ENCODE peak calls at places on chromosomes 1 and 21, in ten cellular contexts. H, V, N, Q, O, P, M, G, W and D are unnamed samples.

GRCh38 chr1:94599090-94599813 is 57.7 kb upstream of the F3 start:
- DNase-seq in Q (no peak), M (no peak), H (peak), V (no peak), N (peak), W (peak), G (no peak), O (no peak), P (peak), D (no peak)

GRCh38 chr1:159838715-159839114 is 12.0 kb downstream of the SLAMF8 start:
- DNase-seq in N (no peak), P (no peak), H (no peak), M (no peak), W (no peak), O (no peak), V (no peak), Q (peak), G (no peak), D (no peak)

GRCh38 chr21:38914071-38914491 is 108.4 kb downstream of the ETS2 start:
- DNase-seq in Q (no peak), O (no peak), G (peak), N (no peak), P (no peak), V (no peak), H (no peak), W (no peak), M (no peak), D (no peak)

GRCh38 chr1:215040190-215040589 is 42.3 kb upstream of the KCNK2 start:
- DNase-seq in V (no peak), Q (no peak), H (no peak), P (no peak), M (no peak), G (no peak), N (no peak), W (no peak), O (no peak), D (no peak)

GRCh38 chr21:42061195-42061865 is 9.8 kb upstream of the UMODL1 start:
- DNase-seq in Q (no peak), N (no peak), M (peak), V (no peak), O (no peak), G (peak), W (no peak), H (no peak), P (no peak), D (peak)

GRCh38 chr1:41355356-41355755 is 5.9 kb upstream of the FOXO6 start:
- DNase-seq in M (no peak), W (no peak), G (no peak), O (no peak), H (no peak), V (peak), Q (no peak), N (no peak), P (no peak), D (no peak)

GRCh38 chr1:8006037-8006963 is 19.8 kb downstream of the ERRFI1 start:
- DNase-seq in H (peak), M (no peak), O (no peak), G (no peak), V (no peak), P (no peak), Q (peak), W (peak), N (no peak), D (no peak)

GRCh38 chr1:246213947-246214346 is 293.1 kb downstream of the SMYD3 start:
- DNase-seq in Q (no peak), M (no peak), P (no peak), O (no peak), W (no peak), N (no peak), G (no peak), H (no peak), V (no peak), D (no peak)

GRCh38 chr1:111768625-111769024 is 12.9 kb downstream of the DDX20 start:
- DNase-seq in M (no peak), O (no peak), Q (no peak), P (no peak), V (no peak), H (no peak), N (no peak), W (no peak), G (no peak), D (no peak)

GRCh38 chr1:224786533-224787249 is 142.8 kb upstream of the DNAH14 start:
- DNase-seq in V (no peak), N (no peak), M (no peak), Q (peak), H (no peak), G (no peak), W (peak), O (no peak), P (no peak), D (no peak)

GRCh38 chr1:164771568-164772350 is 212.8 kb downstream of the PBX1 start:
- DNase-seq in W (peak), Q (peak), H (peak), P (no peak), N (no peak), M (no peak), V (no peak), O (peak), G (no peak), D (no peak)

GRCh38 chr1:192973202-192973601 is 86.0 kb downstream of the UCHL5 start:
- DNase-seq in O (no peak), P (no peak), H (no peak), G (no peak), V (no peak), M (no peak), Q (no peak), N (no peak), W (no peak), D (no peak)

GRCh38 chr1:221841983-221842335 is 100.1 kb upstream of the DUSP10 start:
- DNase-seq in N (no peak), G (no peak), O (no peak), W (no peak), V (no peak), P (no peak), M (no peak), H (no peak), Q (no peak), D (no peak)

GRCh38 chr1:198656500-198656932 is 17.7 kb downstream of the PTPRC start:
- DNase-seq in O (peak), Q (no peak), N (peak), W (peak), M (peak), V (peak), H (no peak), G (peak), P (peak), D (peak)

GRCh38 chr21:33947451-33948095 is 32.0 kb upstream of the ATP5PO start:
- DNase-seq in G (peak), P (peak), Q (peak), V (peak), W (peak), H (peak), O (peak), N (peak), M (peak), D (peak)

GRCh38 chr1:45246760-45247159 is 40.4 kb upstream of the ZSWIM5 start:
- DNase-seq in P (no peak), M (no peak), V (no peak), Q (peak), G (no peak), N (no peak), O (peak), W (peak), H (peak), D (no peak)

DNA sequence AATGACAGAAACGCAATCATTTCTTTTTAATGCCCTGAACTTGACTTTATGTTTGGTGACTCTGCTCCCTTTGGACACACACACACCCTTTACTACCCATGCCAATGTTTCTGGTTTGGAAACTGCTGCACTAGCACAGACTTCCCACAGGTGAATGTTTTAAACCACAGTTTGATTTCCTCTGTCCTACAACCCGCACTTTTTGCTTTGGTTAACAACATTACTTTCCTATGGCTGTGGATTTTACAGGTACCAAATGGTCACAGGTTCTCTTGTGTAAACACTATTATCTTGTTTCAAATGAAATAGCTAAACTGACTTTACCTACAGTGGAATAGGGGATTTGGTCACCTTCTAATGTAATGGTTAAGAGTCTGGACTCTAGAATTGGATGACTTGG is 51.5 kb upstream of the ZNF644 start:
- DNase-seq in V (no peak), W (no peak), Q (no peak), G (no peak), N (no peak), H (no peak), M (no peak), P (no peak), O (no peak), D (no peak)
- H3K4me3 ChIP-seq in V (no peak), W (no peak), Q (no peak), G (no peak), N (no peak), H (no peak), M (no peak), P (no peak), O (no peak), D (no peak)

DNA sequence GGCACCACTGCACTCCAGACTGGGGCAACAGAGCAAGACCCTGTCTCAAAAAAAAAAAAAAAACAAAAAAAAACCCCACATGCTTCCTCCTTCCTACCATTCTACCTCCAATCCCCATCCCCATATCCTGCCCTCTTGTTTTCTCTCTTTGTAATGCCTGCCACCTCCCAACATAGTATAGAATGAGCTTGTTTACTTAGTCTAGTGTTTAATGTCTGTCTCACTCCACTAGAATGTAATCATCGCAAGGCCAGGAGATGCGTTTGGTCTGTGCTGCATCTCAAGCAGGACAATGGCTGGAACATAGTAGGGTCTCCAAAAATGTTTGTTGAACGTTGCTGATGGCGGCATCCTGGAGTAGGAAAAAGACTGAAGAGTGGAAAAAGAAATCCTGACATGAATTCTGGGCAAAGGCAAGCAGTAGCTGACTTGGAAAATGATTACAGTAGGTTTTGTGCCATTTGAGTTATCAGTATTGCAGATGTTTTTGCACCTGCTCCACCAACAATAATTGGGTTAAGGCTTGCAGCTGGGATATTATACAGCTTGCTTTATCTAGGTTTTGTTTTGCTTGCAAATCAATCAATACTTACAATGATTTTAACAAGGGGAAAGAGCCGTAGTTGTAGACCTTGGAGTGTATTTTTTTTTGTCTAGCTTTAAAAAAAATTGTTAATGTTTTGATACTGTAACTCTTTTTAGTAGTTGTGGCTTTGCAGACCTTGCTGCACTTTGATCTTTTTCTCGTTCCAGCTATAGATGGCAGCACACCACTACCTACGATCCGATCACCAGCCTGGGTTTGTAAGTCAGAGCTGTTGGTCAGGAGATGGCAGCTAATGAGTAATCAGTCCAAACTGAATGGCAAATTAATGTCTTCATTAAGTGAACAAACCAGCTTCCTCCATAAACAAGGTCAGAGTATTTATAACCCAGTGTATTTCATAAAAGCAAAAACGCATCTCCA is 62.4 kb downstream of the BACH1 start:
- DNase-seq in Q (no peak), N (no peak), W (peak), P (no peak), O (no peak), H (peak), V (no peak), G (no peak), M (no peak), D (no peak)
- TF ChIP-seq CTCF in Q (no peak), N (no peak), W (peak), P (no peak), O (no peak), H (no peak), V (no peak), G (no peak), M (no peak), D (no peak)

GRCh38 chr1:1677718-1678580 is 14.6 kb downstream of the SLC35E2B start:
- DNase-seq in V (no peak), W (peak), G (peak), N (no peak), P (no peak), M (peak), O (no peak), H (no peak), Q (no peak), D (peak)
- H3K4me3 ChIP-seq in V (no peak), W (no peak), G (no peak), N (no peak), P (no peak), M (peak), O (no peak), H (no peak), Q (no peak), D (no peak)

GRCh38 chr21:45100866-45101265 is 26.5 kb downstream of the ADARB1 start:
- DNase-seq in V (no peak), O (no peak), N (no peak), G (no peak), P (no peak), W (no peak), M (no peak), H (no peak), Q (no peak), D (no peak)

GRCh38 chr21:45096216-45096615 is 21.8 kb downstream of the ADARB1 start:
- DNase-seq in P (no peak), Q (no peak), G (no peak), O (no peak), H (no peak), W (no peak), M (no peak), V (no peak), N (no peak), D (no peak)

GRCh38 chr21:45095505-45095904 is 21.1 kb downstream of the ADARB1 start:
- DNase-seq in Q (no peak), V (no peak), O (no peak), G (no peak), H (no peak), P (no peak), W (no peak), M (no peak), N (no peak), D (no peak)

GRCh38 chr21:45097827-45098387 is 23.5 kb downstream of the ADARB1 start:
- DNase-seq in G (no peak), H (no peak), N (no peak), V (no peak), M (no peak), P (no peak), O (no peak), Q (no peak), W (no peak), D (no peak)

GRCh38 chr21:45098867-45099266 is 24.5 kb downstream of the ADARB1 start:
- DNase-seq in H (peak), M (no peak), Q (no peak), G (no peak), V (no peak), P (no peak), W (peak), O (peak), N (no peak), D (no peak)
- TF ChIP-seq CTCF in H (peak), M (peak), Q (peak), G (no peak), V (peak), P (peak), W (peak), O (peak), N (no peak), D (peak)

DNA sequence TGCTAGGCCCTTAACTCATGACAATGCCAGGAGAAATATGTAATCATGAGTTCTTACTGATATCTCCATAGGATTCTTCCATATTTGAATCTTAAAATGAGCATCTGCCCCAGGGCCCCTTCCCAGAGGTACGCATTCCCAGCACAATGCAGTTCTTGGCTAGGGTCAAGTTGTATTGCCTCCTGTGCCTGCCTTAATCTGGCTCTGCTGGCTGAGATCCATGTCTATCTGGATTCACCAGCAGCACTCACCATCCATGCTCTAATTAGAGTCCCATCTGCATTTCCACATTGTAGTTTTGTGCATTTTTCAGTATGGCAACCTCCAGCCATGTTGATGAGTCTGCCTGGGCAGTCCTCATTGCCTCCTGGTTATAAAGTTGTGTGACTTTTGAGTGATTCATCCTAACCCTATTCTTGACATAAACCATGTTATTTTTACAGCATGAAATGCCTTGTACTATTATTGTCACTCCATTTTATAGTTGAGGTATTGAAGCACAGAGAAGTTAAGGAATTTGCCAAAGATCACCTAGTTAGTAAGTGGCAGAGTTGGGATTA is 55.9 kb downstream of the CAMSAP2 start:
- DNase-seq in G (no peak), V (no peak), H (no peak), N (no peak), M (no peak), P (no peak), O (no peak), W (peak), Q (no peak), D (no peak)
- H3K4me3 ChIP-seq in G (no peak), V (no peak), H (no peak), N (no peak), M (no peak), P (no peak), O (no peak), W (no peak), Q (no peak), D (no peak)